ENCODE peak calls at places on chromosome 17, in four cellular contexts. I is IMR-90, K is cardiac muscle cell, J is tibial artery. C is an unnamed sample.
A peak's percentile ranks its signal among the peaks of the same experiment; 100 is the strongest.

GRCh38 chr17:48123111-48123510 is 15.5 kb downstream of the SNX11 start:
- DNase-seq in I (no peak), K (no peak), J (no peak), C (no peak)

GRCh38 chr17:74697477-74697876 is 15.2 kb downstream of the CD300LF start:
- DNase-seq in I (no peak), K (no peak), J (no peak), C (no peak)

GRCh38 chr17:64707077-64707591 is 45.0 kb upstream of the SMURF2 start:
- DNase-seq in I (peak; percentile 100), K (peak; percentile 21), J (peak; percentile 93), C (peak; percentile 93)

GRCh38 chr17:75844530-75845057 is 390 bp upstream of the UNC13D start:
- DNase-seq in I (no peak), K (no peak), J (peak; percentile 83), C (no peak)

GRCh38 chr17:72840019-72840418 is 252.5 kb downstream of the SLC39A11 start:
- DNase-seq in I (no peak), K (no peak), J (no peak), C (no peak)

GRCh38 chr17:38885728-38886642 is 16.1 kb downstream of the LASP1 start:
- DNase-seq in I (peak; percentile 52), K (peak; percentile 71), J (no peak), C (no peak)

GRCh38 chr17:489758-490329 is 137.2 kb upstream of the RPH3AL start:
- DNase-seq in I (peak; percentile 44), K (peak; percentile 30), J (no peak), C (no peak)

GRCh38 chr17:41633498-41634197 is 9.3 kb upstream of the KRT17 start:
- DNase-seq in I (no peak), K (no peak), J (no peak), C (no peak)

GRCh38 chr17:63494300-63494928 is 17.6 kb downstream of the ACE start:
- DNase-seq in I (peak; percentile 47), K (no peak), J (no peak), C (no peak)

GRCh38 chr17:48113201-48113676 is 5.7 kb downstream of the SNX11 start:
- DNase-seq in I (no peak), K (no peak), J (no peak), C (no peak)

GRCh38 chr17:45338996-45339535 is 22.2 kb upstream of the MAP3K14 start:
- DNase-seq in I (no peak), K (no peak), J (peak; percentile 27), C (no peak)

GRCh38 chr17:65143899-65144590 is 6.9 kb downstream of the RGS9 start:
- DNase-seq in I (no peak), K (no peak), J (no peak), C (no peak)

GRCh38 chr17:60371818-60372510 is 20.0 kb downstream of the USP32 start:
- DNase-seq in I (no peak), K (no peak), J (no peak), C (no peak)

GRCh38 chr17:56034120-56034757 is 119.0 kb upstream of the ANKFN1 start:
- DNase-seq in I (no peak), K (no peak), J (no peak), C (no peak)

GRCh38 chr17:58970966-58971575 is 135.6 kb downstream of the TRIM37 start:
- DNase-seq in I (peak; percentile 36), K (no peak), J (no peak), C (no peak)

GRCh38 chr17:64103751-64104364 is 26.1 kb downstream of the ERN1 start:
- DNase-seq in I (peak; percentile 61), K (no peak), J (no peak), C (no peak)

GRCh38 chr17:65741690-65742089 is 180.2 kb upstream of the AXIN2 start:
- DNase-seq in I (no peak), K (no peak), J (no peak), C (no peak)

GRCh38 chr17:32298298-32298697 is 32.7 kb downstream of the RHBDL3 start:
- DNase-seq in I (no peak), K (no peak), J (no peak), C (no peak)

GRCh38 chr17:28368306-28368831 is 1.7 kb downstream of the VTN start:
- DNase-seq in I (no peak), K (no peak), J (no peak), C (no peak)

GRCh38 chr17:44655983-44656700 is at the start of gene MEIOC:
- DNase-seq in I (peak; percentile 6), K (peak; percentile 48), J (no peak), C (no peak)

GRCh38 chr17:47857551-47858410 is 6.8 kb upstream of the SP6 start:
- DNase-seq in I (no peak), K (no peak), J (no peak), C (no peak)

GRCh38 chr17:39679521-39680192 is 8.2 kb downstream of the PGAP3 start:
- DNase-seq in I (no peak), K (no peak), J (no peak), C (peak; percentile 48)

GRCh38 chr17:10729334-10730193 is at the start of gene TMEM220:
- DNase-seq in I (peak; percentile 59), K (peak; percentile 81), J (peak; percentile 91), C (peak; percentile 91)

GRCh38 chr17:48149174-48150106 is 41.9 kb downstream of the SNX11 start:
- DNase-seq in I (no peak), K (no peak), J (no peak), C (no peak)

GRCh38 chr17:43372273-43372911 is 26.4 kb upstream of the ARL4D start:
- DNase-seq in I (no peak), K (peak; percentile 52), J (peak; percentile 60), C (no peak)

GRCh38 chr17:42659079-42659931 is at the start of gene TUBG2:
- DNase-seq in I (peak; percentile 87), K (peak; percentile 95), J (peak; percentile 94), C (peak; percentile 87)

GRCh38 chr17:56912105-56912999 is 1.5 kb downstream of the TRIM25 start:
- DNase-seq in I (no peak), K (no peak), J (peak; percentile 81), C (peak; percentile 89)

GRCh38 chr17:69533481-69534234 is 119.2 kb downstream of the MAP2K6 start:
- DNase-seq in I (no peak), K (no peak), J (no peak), C (no peak)

GRCh38 chr17:75570772-75571171 is 16.8 kb upstream of the MYO15B start:
- DNase-seq in I (no peak), K (no peak), J (no peak), C (no peak)

GRCh38 chr17:11644265-11645212 is 46.3 kb downstream of the DNAH9 start:
- DNase-seq in I (peak; percentile 36), K (peak; percentile 93), J (no peak), C (no peak)

GRCh38 chr17:8946476-8946875 is 19.0 kb downstream of the PIK3R5 start:
- DNase-seq in I (peak; percentile 2), K (no peak), J (no peak), C (no peak)
- H3K4me1 ChIP-seq in I (no peaks in the 10 kb centered on the region), K (no peaks in the 10 kb centered on the region), J (no peaks in the 10 kb centered on the region), C (no peaks in the 10 kb centered on the region)

GRCh38 chr17:7916799-7917198 is 710 bp upstream of the RNF227 start:
- DNase-seq in I (peak; percentile 80), K (no peak), J (no peak), C (no peak)
- H3K4me3 ChIP-seq in I (no peak overlapping the region), K (no peak overlapping the region), J (peak overlapping the region; percentile 59), C (peak overlapping the region; percentile 63)

GRCh38 chr17:78179372-78179771 is 7.5 kb downstream of the TK1 start:
- DNase-seq in I (peak; percentile 74), K (no peak), J (peak; percentile 86), C (no peak)

GRCh38 chr17:78174870-78175642 is 6.7 kb downstream of the SYNGR2 start:
- DNase-seq in I (no peak), K (no peak), J (no peak), C (no peak)

GRCh38 chr17:78175643-78175981 is 7.2 kb downstream of the SYNGR2 start:
- DNase-seq in I (no peak), K (no peak), J (no peak), C (no peak)

GRCh38 chr17:78174332-78174869 is 6.0 kb downstream of the SYNGR2 start:
- DNase-seq in I (no peak), K (no peak), J (peak; percentile 93), C (peak; percentile 87)

GRCh38 chr17:78176548-78177025 is 8.2 kb downstream of the SYNGR2 start:
- DNase-seq in I (peak; percentile 22), K (peak; percentile 77), J (peak; percentile 81), C (peak; percentile 78)
- H3K4me1 ChIP-seq in I (peaks cover 24% of the 10 kb centered on the region), K (peaks cover 57% of the 10 kb centered on the region), J (peaks cover 44% of the 10 kb centered on the region), C (peaks cover 55% of the 10 kb centered on the region)

GRCh38 chr17:27339198-27339835 is 45.4 kb downstream of the WSB1 start:
- DNase-seq in I (no peak), K (no peak), J (no peak), C (no peak)
- H3K4me3 ChIP-seq in I (no peak overlapping the region), K (no peak overlapping the region), J (no peak overlapping the region), C (no peak overlapping the region)

C was measured in suprapubic skin.